ENCODE peak calls at places on chromosomes 6 and 20, in five cellular contexts. M, Q, O, A and B are unnamed samples.

GRCh38 chr20:63539441-63540370 is 2.5 kb upstream of the PTK6 start:
- DNase-seq in M (no peak), Q (no peak), O (no peak), A (no peak), B (no peak)

GRCh38 chr6:112988748-112989147 is 641.6 kb downstream of the RFPL4B start:
- DNase-seq in A (no peak), Q (no peak), M (no peak), O (no peak), B (no peak)

GRCh38 chr20:41249781-41250281 is 67.7 kb downstream of the ZHX3 start:
- DNase-seq in Q (peak), M (no peak), O (no peak), A (no peak), B (no peak)

GRCh38 chr6:144176043-144176442 is 25.7 kb downstream of the STX11 start:
- DNase-seq in A (no peak), O (no peak), M (no peak), Q (no peak), B (no peak)

GRCh38 chr20:39885975-39886649 is 802.9 kb downstream of the MAFB start:
- DNase-seq in Q (peak), A (peak), O (peak), M (peak), B (peak)

GRCh38 chr6:38220069-38220723 is 400.7 kb downstream of the ZFAND3 start:
- DNase-seq in O (no peak), M (no peak), A (no peak), Q (no peak), B (no peak)

GRCh38 chr6:108114861-108115597 is 40.5 kb upstream of the OSTM1 start:
- DNase-seq in M (no peak), O (no peak), A (peak), Q (peak), B (peak)

GRCh38 chr6:101486124-101486523 is 92.6 kb downstream of the GRIK2 start:
- DNase-seq in A (no peak), M (no peak), Q (no peak), O (no peak), B (no peak)

GRCh38 chr6:147117580-147117979 is 86.6 kb upstream of the STXBP5 start:
- DNase-seq in Q (no peak), M (no peak), O (no peak), A (no peak), B (no peak)

GRCh38 chr6:31946370-31946885 is 533 bp downstream of the CFB start:
- DNase-seq in A (no peak), M (no peak), O (no peak), Q (no peak), B (no peak)

GRCh38 chr6:142702501-142703460 is 242.2 kb downstream of the HIVEP2 start:
- DNase-seq in O (no peak), A (no peak), Q (peak), M (peak), B (peak)

GRCh38 chr20:47576516-47577033 is 74.9 kb downstream of the NCOA3 start:
- DNase-seq in Q (peak), M (peak), O (no peak), A (peak), B (peak)

GRCh38 chr20:8271727-8272126 is 139.7 kb downstream of the PLCB1 start:
- DNase-seq in A (no peak), O (no peak), M (no peak), Q (no peak), B (no peak)

GRCh38 chr6:62775427-62776022 is 435.7 kb upstream of the FKBP1C start:
- DNase-seq in M (no peak), O (no peak), A (no peak), Q (no peak), B (no peak)

GRCh38 chr6:12586696-12587095 is 129.9 kb upstream of the PHACTR1 start:
- DNase-seq in M (no peak), Q (no peak), A (no peak), O (no peak), B (no peak)

GRCh38 chr20:17617868-17618672 is 48.2 kb downstream of the DSTN start:
- DNase-seq in M (peak), A (no peak), Q (no peak), O (no peak), B (peak)

GRCh38 chr6:158422629-158423238 is 110.5 kb downstream of the TULP4 start:
- DNase-seq in A (no peak), O (no peak), Q (no peak), M (no peak), B (no peak)

GRCh38 chr6:143410859-143411270 is 39.6 kb downstream of the ADAT2 start:
- DNase-seq in O (peak), A (peak), M (no peak), Q (no peak), B (no peak)

GRCh38 chr20:35991142-35991771 is 22.9 kb downstream of the CNBD2 start:
- DNase-seq in O (no peak), A (peak), M (no peak), Q (no peak), B (peak)

GRCh38 chr6:146850238-146850896 is 251.6 kb downstream of the ADGB start:
- DNase-seq in M (no peak), O (peak), Q (no peak), A (no peak), B (no peak)

GRCh38 chr20:63702036-63702665 is 5.6 kb downstream of the ARFRP1 start:
- DNase-seq in Q (no peak), M (no peak), O (no peak), A (no peak), B (no peak)

GRCh38 chr6:158049055-158050028 is 67.7 kb downstream of the SYNJ2 start:
- DNase-seq in A (no peak), M (no peak), O (no peak), Q (no peak), B (no peak)

GRCh38 chr20:9353916-9354276 is 160.5 kb upstream of the LAMP5 start:
- DNase-seq in Q (no peak), O (no peak), A (no peak), M (no peak), B (no peak)

GRCh38 chr6:53878808-53879207 is 84.0 kb downstream of the LRRC1 start:
- DNase-seq in A (no peak), M (no peak), O (no peak), Q (no peak), B (no peak)

GRCh38 chr20:49169547-49169946 is 18.6 kb downstream of the STAU1 start:
- DNase-seq in O (no peak), A (no peak), Q (no peak), M (no peak), B (no peak)

GRCh38 chr6:125584468-125584939 is 164.9 kb upstream of the HEY2 start:
- DNase-seq in Q (peak), A (no peak), O (no peak), M (no peak), B (peak)

GRCh38 chr6:90079555-90080490 is 185.6 kb downstream of the GJA10 start:
- DNase-seq in Q (no peak), O (no peak), M (no peak), A (no peak), B (no peak)

GRCh38 chr6:87756858-87757257 is 54.8 kb upstream of the AKIRIN2 start:
- DNase-seq in A (peak), M (peak), O (peak), Q (no peak), B (no peak)

GRCh38 chr6:21469213-21469612 is 124.3 kb upstream of the SOX4 start:
- DNase-seq in M (no peak), Q (no peak), O (no peak), A (no peak), B (no peak)

GRCh38 chr20:51760905-51761544 is 7.2 kb downstream of the ATP9A start:
- DNase-seq in O (no peak), Q (no peak), M (no peak), A (peak), B (no peak)

GRCh38 chr6:12751694-12752304 is 35.2 kb downstream of the PHACTR1 start:
- DNase-seq in Q (peak), O (no peak), M (no peak), A (peak), B (peak)

GRCh38 chr20:48877299-48877698 is 44.2 kb upstream of the ARFGEF2 start:
- DNase-seq in O (no peak), A (no peak), M (no peak), Q (no peak), B (peak)

GRCh38 chr6:116363759-116364158 is 7.0 kb upstream of the DSE start:
- DNase-seq in A (peak), Q (no peak), O (no peak), M (no peak), B (no peak)

GRCh38 chr6:1024587-1024986 is 287.3 kb upstream of the FOXQ1 start:
- DNase-seq in O (peak), Q (no peak), M (no peak), A (peak), B (no peak)

GRCh38 chr20:44186201-44186600 is 787 bp downstream of the JPH2 start:
- DNase-seq in Q (no peak), A (no peak), O (no peak), M (peak), B (no peak)

GRCh38 chr6:56437171-56437900 is 190.0 kb upstream of the COL21A1 start:
- DNase-seq in M (no peak), A (no peak), O (no peak), Q (no peak), B (no peak)

GRCh38 chr6:27565839-27566779 is 93.2 kb upstream of the ZNF184 start:
- DNase-seq in M (no peak), O (no peak), Q (no peak), A (no peak), B (no peak)

GRCh38 chr6:35018184-35018523 is 123.0 kb downstream of the TCP11 start:
- DNase-seq in O (no peak), M (no peak), A (no peak), Q (no peak), B (no peak)

GRCh38 chr6:48111575-48111974 is 578 bp upstream of the PTCHD4 start:
- DNase-seq in A (no peak), M (no peak), Q (no peak), O (no peak), B (no peak)

GRCh38 chr6:48113130-48113529 is 2.1 kb upstream of the PTCHD4 start:
- DNase-seq in O (no peak), M (no peak), Q (no peak), A (no peak), B (no peak)

DNA sequence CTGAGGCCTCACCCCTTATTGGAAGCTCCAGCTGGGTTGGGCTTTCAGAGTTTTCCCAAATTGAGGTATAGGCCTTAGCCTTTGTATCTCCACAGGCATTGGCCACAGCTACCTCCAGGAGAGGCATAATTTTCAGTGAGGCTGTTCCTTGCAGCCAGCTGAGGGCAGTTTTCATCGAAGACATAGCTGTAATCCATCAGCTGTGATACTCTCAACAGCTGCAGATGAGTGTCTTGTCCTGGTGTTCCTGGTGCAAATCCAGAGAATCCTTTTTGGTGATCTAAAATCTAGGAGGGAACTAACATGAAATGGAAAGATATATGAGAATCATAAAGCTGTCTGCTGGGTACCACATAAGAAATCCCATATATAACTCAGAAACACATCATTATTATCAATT is 6.2 kb upstream of the PTCHD4 start:
- DNase-seq in A (no peak), O (no peak), M (no peak), Q (no peak), B (no peak)
- TF ChIP-seq CTCF in A (no peak), O (no peak), M (no peak), Q (no peak), B (no peak)

GRCh38 chr20:38472513-38473352 is at the start of gene RALGAPB:
- DNase-seq in Q (peak), O (peak), A (peak), M (peak), B (peak)
- TF ChIP-seq CTCF in Q (peak), O (peak), A (peak), M (peak), B (no peak)

GRCh38 chr6:43723737-43724295 is 36.2 kb upstream of the MRPS18A start:
- DNase-seq in M (peak), A (no peak), Q (peak), O (no peak), B (peak)
- TF ChIP-seq CTCF in M (peak), A (peak), Q (peak), O (peak), B (peak)

GRCh38 chr6:75368864-75369402 is 84.3 kb upstream of the TMEM30A start:
- DNase-seq in M (peak), Q (no peak), A (no peak), O (no peak), B (no peak)

GRCh38 chr6:75363304-75363703 is 78.7 kb upstream of the TMEM30A start:
- DNase-seq in A (no peak), O (no peak), M (no peak), Q (no peak), B (no peak)

GRCh38 chr6:75372884-75373283 is 88.3 kb upstream of the TMEM30A start:
- DNase-seq in Q (no peak), M (no peak), A (no peak), O (no peak), B (no peak)

GRCh38 chr6:75368151-75368779 is 83.7 kb upstream of the TMEM30A start:
- DNase-seq in Q (peak), M (no peak), A (no peak), O (no peak), B (peak)
- TF ChIP-seq CTCF in Q (peak), M (peak), A (peak), O (peak), B (peak)

DNA sequence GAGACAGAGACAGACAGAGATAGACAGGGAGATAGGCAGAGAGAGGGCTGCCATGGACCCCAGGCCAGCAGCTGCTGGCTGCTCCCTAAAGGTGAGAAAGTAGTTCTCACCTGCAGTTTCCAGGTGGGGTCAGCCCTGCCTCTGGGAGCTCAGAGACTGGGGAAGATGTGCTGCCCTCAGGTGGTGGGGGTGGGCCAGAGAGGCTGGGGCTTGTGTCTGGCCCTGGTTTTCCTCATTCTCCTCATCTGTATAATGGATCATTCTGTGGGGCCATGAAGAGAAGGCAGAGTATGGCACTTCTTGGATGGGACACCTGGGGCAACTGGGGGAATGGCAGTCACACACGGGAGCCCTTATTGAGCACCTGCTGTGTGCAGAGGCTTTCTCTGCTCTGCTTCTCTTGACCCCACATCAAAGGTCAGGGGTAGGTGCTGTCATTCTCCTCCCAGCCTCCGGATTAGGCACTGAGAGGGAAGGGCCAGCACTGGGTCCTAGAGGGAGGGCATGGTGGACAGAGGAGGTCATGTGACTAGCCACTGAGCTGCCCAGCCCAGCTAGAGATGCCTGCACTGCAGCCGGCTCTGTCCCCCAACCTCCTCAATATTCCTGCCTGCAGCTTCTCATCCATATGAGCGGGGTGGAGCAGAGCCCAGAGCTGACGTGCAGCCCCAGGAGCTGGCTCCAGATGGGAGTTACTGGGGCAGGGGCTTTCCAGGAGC is 4.1 kb downstream of the ANGPT4 start:
- DNase-seq in M (no peak), A (no peak), Q (no peak), O (no peak), B (no peak)
- TF ChIP-seq CTCF in M (no peak), A (no peak), Q (no peak), O (no peak), B (no peak)

GRCh38 chr6:139877828-139878405 is 503.5 kb upstream of the CITED2 start:
- DNase-seq in Q (no peak), M (no peak), A (no peak), O (no peak), B (no peak)
- TF ChIP-seq CTCF in Q (no peak), M (no peak), A (no peak), O (no peak), B (no peak)

DNA sequence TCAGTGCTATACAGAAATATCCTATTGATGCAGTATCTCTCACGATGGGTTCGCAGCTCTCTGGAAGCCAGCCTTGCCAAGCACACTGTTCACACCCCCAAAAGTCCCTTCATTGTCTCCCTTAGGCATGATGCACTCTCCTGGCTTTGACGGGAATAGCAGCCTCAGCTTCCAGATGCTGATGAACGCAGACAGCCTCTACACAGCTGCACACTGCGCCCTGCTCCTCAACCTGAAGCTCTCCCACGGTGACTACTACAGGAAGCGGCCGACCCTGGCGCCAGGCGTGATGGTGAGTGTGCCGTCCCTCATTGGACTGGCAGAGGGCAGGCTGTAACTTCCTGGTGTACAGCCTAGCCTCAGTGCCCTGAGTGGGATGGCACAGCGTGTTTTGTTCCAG is 60.0 kb upstream of the PBOV1 start:
- DNase-seq in O (no peak), A (peak), Q (peak), M (no peak), B (no peak)
- TF ChIP-seq CTCF in O (peak), A (peak), Q (peak), M (peak), B (no peak)

DNA sequence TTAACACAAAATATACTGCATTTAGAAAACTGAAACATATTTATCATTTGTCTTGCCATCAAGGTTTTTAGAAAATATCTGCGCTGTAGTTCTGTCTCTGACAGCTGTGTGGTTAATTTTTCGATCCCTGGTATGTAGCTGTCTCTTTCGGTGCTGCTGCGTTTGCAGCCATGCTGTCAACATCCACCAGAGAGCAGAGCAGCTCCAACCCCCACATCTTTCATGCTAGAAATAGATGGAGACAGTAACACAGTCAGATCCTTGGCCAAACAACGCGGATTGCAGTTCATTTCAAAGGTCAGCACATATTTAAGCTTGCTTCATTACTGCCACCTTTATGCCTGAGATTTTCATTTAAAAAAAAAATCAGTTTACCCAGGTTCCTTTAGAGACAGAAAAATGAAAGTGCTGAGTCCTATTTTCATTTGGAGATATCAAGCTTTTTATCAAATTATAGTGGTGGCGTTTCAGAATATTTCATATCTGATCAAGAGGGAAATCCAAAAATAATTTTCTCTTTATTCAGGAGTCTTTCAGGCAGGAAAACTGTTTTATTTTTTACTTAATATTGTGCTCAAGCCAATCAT is 157.7 kb upstream of the MMS22L start:
- DNase-seq in Q (no peak), O (no peak), M (no peak), A (peak), B (no peak)
- TF ChIP-seq CTCF in Q (peak), O (peak), M (peak), A (peak), B (no peak)

DNA sequence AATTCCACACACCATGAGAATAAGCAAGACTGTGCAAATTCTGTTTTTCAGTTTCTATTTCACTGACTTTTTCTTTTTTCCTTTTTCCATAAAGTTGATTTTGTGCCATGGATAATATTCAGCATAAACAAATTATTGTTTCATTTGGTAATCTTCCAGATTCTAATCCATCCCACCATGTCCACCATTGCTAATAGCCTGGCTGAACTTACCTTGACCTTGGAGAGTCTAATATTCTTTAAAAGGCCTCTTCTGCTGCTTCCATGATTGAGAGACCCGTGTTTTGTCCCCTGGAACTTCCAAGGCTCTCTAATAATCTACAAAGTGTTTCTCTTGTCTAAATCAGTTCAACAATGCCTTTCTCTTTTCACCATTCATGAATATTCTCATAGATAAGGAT is 286.1 kb downstream of the THBS2 start:
- DNase-seq in O (no peak), M (no peak), A (no peak), Q (no peak), B (no peak)
- TF ChIP-seq CTCF in O (no peak), M (no peak), A (no peak), Q (no peak), B (no peak)

GRCh38 chr20:19072988-19073387 is 139.5 kb upstream of the SLC24A3 start:
- DNase-seq in O (no peak), A (no peak), M (no peak), Q (no peak), B (no peak)

GRCh38 chr20:19071442-19071717 is 141.1 kb upstream of the SLC24A3 start:
- DNase-seq in M (no peak), O (no peak), Q (no peak), A (no peak), B (no peak)

GRCh38 chr20:19074828-19075516 is 137.5 kb upstream of the SLC24A3 start:
- DNase-seq in M (no peak), Q (no peak), A (no peak), O (no peak), B (no peak)

GRCh38 chr20:19071902-19072498 is 140.4 kb upstream of the SLC24A3 start:
- DNase-seq in O (no peak), Q (no peak), M (no peak), A (no peak), B (no peak)

GRCh38 chr20:19073584-19074198 is 138.8 kb upstream of the SLC24A3 start:
- DNase-seq in A (no peak), Q (no peak), M (no peak), O (no peak), B (no peak)
- TF ChIP-seq CTCF in A (peak), Q (no peak), M (no peak), O (no peak), B (no peak)